ENCODE peak calls at places on chromosomes 5 and 9, in five cellular contexts. Y is H1, F is H9, R is mesendoderm, M is trophoblast cell. P is an unnamed sample.

GRCh38 chr9:6757988-6758417 is 230 bp downstream of the KDM4C start:
- DNase-seq in Y (no peak), F (no peak), R (no peak), M (no peak), P (no peak)

GRCh38 chr9:9791621-9792020 is 821.2 kb downstream of the PTPRD start:
- DNase-seq in Y (no peak), F (no peak), R (no peak), M (peak; percentile 29), P (no peak)

GRCh38 chr5:5558102-5558501 is 135.6 kb downstream of the ICE1 start:
- DNase-seq in Y (no peak), F (no peak), R (peak; percentile 41), M (no peak), P (no peak)

GRCh38 chr9:68705636-68706578 is 867 bp downstream of the PIP5K1B start:
- DNase-seq in Y (no peak), F (peak; percentile 29), R (peak; percentile 52), M (no peak), P (no peak)

GRCh38 chr9:26375448-26375847 is 517.2 kb downstream of the CAAP1 start:
- DNase-seq in Y (no peak), F (no peak), R (no peak), M (peak; percentile 42), P (peak; percentile 0)

GRCh38 chr5:163997965-163998364 is 492.5 kb downstream of the MAT2B start:
- DNase-seq in Y (no peak), F (no peak), R (no peak), M (no peak), P (no peak)

GRCh38 chr9:81826541-81826906 is 101.7 kb upstream of the SPATA31D4 start:
- DNase-seq in Y (no peak), F (no peak), R (no peak), M (no peak), P (peak; percentile 35)

GRCh38 chr5:146461319-146461718 is 14.2 kb downstream of the TCERG1 start:
- DNase-seq in Y (no peak), F (no peak), R (no peak), M (no peak), P (peak; percentile 20)

GRCh38 chr9:123339666-123340414 is 16.2 kb upstream of the CRB2 start:
- DNase-seq in Y (no peak), F (no peak), R (peak; percentile 54), M (peak; percentile 15), P (no peak)

GRCh38 chr9:71514344-71514975 is 253.9 kb downstream of the CEMIP2 start:
- DNase-seq in Y (no peak), F (no peak), R (no peak), M (peak; percentile 68), P (no peak)

GRCh38 chr5:159928122-159928960 is 12.1 kb downstream of the ADRA1B start:
- DNase-seq in Y (no peak), F (no peak), R (no peak), M (no peak), P (peak; percentile 90)

GRCh38 chr5:55538621-55539020 is 3.9 kb upstream of the PLPP1 start:
- DNase-seq in Y (no peak), F (no peak), R (no peak), M (no peak), P (no peak)

GRCh38 chr5:68255305-68256130 is 40.0 kb downstream of the PIK3R1 start:
- DNase-seq in Y (no peak), F (no peak), R (no peak), M (no peak), P (no peak)

GRCh38 chr9:23830949-23831730 is 5.1 kb upstream of the ELAVL2 start:
- DNase-seq in Y (no peak), F (peak; percentile 41), R (peak; percentile 95), M (no peak), P (no peak)

GRCh38 chr9:35488566-35489312 is 1.2 kb upstream of the RUSC2 start:
- DNase-seq in Y (no peak), F (no peak), R (no peak), M (no peak), P (no peak)

GRCh38 chr5:61047346-61047745 is 102.3 kb downstream of the NDUFAF2 start:
- DNase-seq in Y (no peak), F (no peak), R (no peak), M (no peak), P (no peak)

GRCh38 chr5:52827815-52828214 is 40.1 kb downstream of the ITGA1 start:
- DNase-seq in Y (no peak), F (no peak), R (no peak), M (peak; percentile 23), P (no peak)

GRCh38 chr5:64505769-64506566 is at the start of gene RGS7BP:
- DNase-seq in Y (peak; percentile 21), F (peak; percentile 67), R (peak; percentile 86), M (no peak), P (peak; percentile 7)

GRCh38 chr9:87878930-87879603 is 3.6 kb upstream of the SPATA31E1 start:
- DNase-seq in Y (no peak), F (no peak), R (no peak), M (no peak), P (peak; percentile 87)

GRCh38 chr5:139385061-139385889 is 2.2 kb upstream of the SLC23A1 start:
- DNase-seq in Y (no peak), F (no peak), R (no peak), M (peak; percentile 65), P (no peak)

GRCh38 chr5:154753792-154754191 is 1.4 kb upstream of the LARP1 start:
- DNase-seq in Y (no peak), F (no peak), R (peak; percentile 45), M (peak; percentile 41), P (peak; percentile 97)

GRCh38 chr5:141714542-141715303 is 32.7 kb upstream of the ARAP3 start:
- DNase-seq in Y (no peak), F (no peak), R (no peak), M (peak; percentile 55), P (no peak)

GRCh38 chr5:17373406-17374110 is 124.5 kb upstream of the TAF11L2 start:
- DNase-seq in Y (no peak), F (no peak), R (no peak), M (no peak), P (no peak)

GRCh38 chr9:86545085-86545484 is 190.9 kb upstream of the TUT7 start:
- DNase-seq in Y (no peak), F (no peak), R (no peak), M (no peak), P (no peak)

GRCh38 chr5:78591227-78591626 is 57.3 kb downstream of the LHFPL2 start:
- DNase-seq in Y (no peak), F (no peak), R (peak; percentile 51), M (no peak), P (peak; percentile 96)

GRCh38 chr5:6631441-6631840 is 1.4 kb downstream of the NSUN2 start:
- DNase-seq in Y (no peak), F (no peak), R (no peak), M (no peak), P (no peak)

GRCh38 chr5:96781031-96781733 is 26.6 kb downstream of the ERAP1 start:
- DNase-seq in Y (no peak), F (no peak), R (no peak), M (peak; percentile 50), P (peak; percentile 49)

GRCh38 chr9:114003756-114004155 is 74.3 kb downstream of the AMBP start:
- DNase-seq in Y (no peak), F (no peak), R (no peak), M (peak; percentile 15), P (no peak)

GRCh38 chr9:69502671-69503301 is 169.4 kb downstream of the APBA1 start:
- DNase-seq in Y (no peak), F (no peak), R (no peak), M (no peak), P (peak; percentile 41)

DNA sequence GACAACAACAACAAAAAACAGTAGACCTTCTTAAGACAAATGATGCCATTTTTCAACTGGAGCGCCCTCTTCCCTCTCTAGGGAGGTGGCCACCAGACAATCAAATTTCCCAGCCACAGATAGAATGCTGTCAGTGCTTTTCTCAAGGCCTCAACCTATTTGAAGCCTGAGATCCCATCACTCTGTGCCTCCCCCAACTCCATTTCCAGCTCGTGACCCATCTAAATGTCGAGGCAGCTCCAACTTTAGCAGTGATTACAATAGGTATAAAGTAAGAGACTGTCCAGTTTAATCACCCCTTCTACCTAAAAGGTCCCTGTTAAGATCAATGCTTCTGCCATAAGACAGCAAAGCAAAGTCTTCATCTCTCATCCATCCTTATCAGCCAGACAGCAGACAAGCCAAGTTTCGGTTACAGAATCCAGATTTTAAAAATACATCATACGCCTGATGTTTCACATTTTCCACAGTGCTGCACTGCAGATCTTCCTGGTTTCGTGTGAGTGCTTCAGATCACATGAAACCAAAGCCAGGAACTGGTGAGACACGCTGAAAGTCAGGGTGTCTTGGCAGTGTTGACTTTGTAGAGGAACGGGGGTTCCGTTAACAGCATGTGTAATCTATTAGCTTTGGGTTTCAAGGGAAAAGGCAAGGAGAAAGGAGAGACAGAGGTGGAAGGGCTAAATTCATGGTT is 447.8 kb downstream of the ENC1 start:
- DNase-seq in Y (no peak), F (no peak), R (no peak), M (no peak), P (no peak)
- H4K8ac ChIP-seq in Y (no peak overlapping the region), F (no peak overlapping the region), R (peak overlapping the region; percentile 65), M (no peak overlapping the region), P (no peak overlapping the region)

DNA sequence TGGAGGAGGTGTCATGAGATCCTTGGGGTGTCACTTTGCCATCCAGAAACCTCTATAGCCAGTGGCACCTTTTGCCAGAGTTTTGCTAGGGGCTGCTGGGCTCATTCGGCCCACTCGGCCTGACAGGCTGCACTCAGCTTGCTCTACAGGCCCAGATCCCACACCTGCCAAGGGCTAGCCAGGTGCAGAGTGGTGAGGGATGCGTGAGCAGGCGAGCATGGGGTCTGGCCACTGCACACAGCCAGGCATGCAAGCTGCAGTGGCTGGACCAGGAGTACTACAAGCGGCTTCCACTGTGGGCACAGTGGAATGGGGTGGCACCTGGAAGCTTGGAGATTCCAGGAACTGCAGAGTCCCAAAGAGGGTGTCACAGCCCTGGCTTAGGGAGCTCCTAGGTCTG is 372.7 kb downstream of the CHSY3 start:
- DNase-seq in Y (no peak), F (no peak), R (no peak), M (no peak), P (no peak)
- H3K23ac ChIP-seq in Y (no peak overlapping the region), F (no peak overlapping the region), R (no peak overlapping the region), M (no peak overlapping the region), P (no peak overlapping the region)

DNA sequence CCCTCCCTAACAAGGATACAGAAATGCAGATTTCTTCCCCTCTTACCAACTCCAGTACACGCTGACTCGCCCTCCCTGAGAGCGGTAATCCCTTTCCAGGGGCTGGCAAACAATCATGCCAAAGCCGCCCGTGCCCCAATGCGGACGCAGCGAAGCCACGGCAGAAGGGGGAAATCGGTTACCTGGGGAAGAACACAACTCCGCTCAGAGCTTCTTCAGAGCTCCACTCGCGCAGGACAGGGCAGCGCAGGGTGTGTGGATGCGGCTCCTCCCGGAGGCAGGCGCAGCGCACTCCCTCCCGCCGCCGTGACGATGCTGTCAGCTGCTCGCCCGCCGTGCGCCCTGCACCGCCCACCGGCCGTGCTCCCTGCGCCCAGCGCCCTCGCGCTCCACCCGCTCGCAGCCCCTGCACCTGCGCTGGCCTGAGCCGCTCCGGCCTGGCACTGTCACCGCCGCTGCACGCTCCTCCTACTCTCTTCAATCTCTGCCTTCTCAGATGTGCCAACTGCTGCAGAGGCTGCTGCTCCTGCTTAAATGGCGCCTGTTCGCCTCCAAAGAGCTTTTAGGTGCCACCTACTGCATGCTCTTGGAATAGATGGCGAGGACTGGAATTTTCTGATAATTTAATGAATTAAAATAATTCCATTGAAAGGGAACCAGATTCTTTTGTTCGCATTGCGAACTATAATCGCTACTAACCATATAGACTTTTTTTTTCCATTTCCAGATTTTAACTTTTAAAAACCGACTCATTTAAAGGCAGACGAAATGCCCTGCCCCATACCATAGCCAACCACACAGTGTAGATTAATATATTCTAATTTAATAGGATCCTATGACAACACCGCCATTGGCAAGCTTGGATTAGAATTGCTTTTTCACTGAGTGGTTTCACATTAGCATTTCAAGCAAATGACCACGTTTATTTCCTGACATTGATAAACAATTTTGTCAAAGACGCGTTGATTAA is at the start of gene DIRAS2:
- DNase-seq in Y (peak; percentile 33), F (peak; percentile 79), R (peak; percentile 81), M (peak; percentile 56), P (peak; percentile 43)
- H4K8ac ChIP-seq in Y (no peak within 1 kb of the TSS), F (no peak within 1 kb of the TSS), R (no peak within 1 kb of the TSS), M (no peak within 1 kb of the TSS), P (no peak within 1 kb of the TSS)

GRCh38 chr5:2188137-2188536 is 305.4 kb upstream of the IRX4 start:
- DNase-seq in Y (no peak), F (no peak), R (no peak), M (no peak), P (no peak)
- H3K23ac ChIP-seq in Y (no peak overlapping the region), F (no peak overlapping the region), R (no peak overlapping the region), M (no peak overlapping the region), P (no peak overlapping the region)